ENCODE peak calls at places on chromosome 18, in six cellular contexts. E is fibroblast of villous mesenchyme, W is amygdala, G is heart right ventricle, C is NCI-H1092 treated with DMSO at 0.1 percent for 48 hours, H is retina. R is an unnamed sample.
A peak's percentile ranks its signal among the peaks of the same experiment; 100 is the strongest.

GRCh38 chr18:46814394-46814793 is 57.5 kb upstream of the ST8SIA5 start:
- DNase-seq in W (no peak), E (no peak), H (no peak), G (no peak), C (no peak), R (no peak)

GRCh38 chr18:9226463-9226862 is 89.9 kb downstream of the ANKRD12 start:
- DNase-seq in E (no peak), H (no peak), G (no peak), W (no peak), C (no peak), R (no peak)

GRCh38 chr18:7615840-7616239 is 48.7 kb downstream of the PTPRM start:
- DNase-seq in W (no peak), H (no peak), G (no peak), C (no peak), E (no peak), R (no peak)

GRCh38 chr18:9147440-9148238 is 11.1 kb downstream of the ANKRD12 start:
- DNase-seq in W (no peak), C (peak; percentile 39), H (peak; percentile 16), G (no peak), E (peak; percentile 85), R (peak; percentile 79)

GRCh38 chr18:10488022-10488421 is 33.6 kb downstream of the APCDD1 start:
- DNase-seq in E (peak; percentile 28), G (no peak), C (no peak), W (no peak), H (no peak), R (no peak)

GRCh38 chr18:73461038-73461779 is 593.4 kb upstream of the NETO1 start:
- DNase-seq in G (no peak), C (no peak), E (peak; percentile 18), W (no peak), H (no peak), R (no peak)

GRCh38 chr18:71529708-71530303 is 1014.3 kb downstream of the CBLN2 start:
- DNase-seq in G (no peak), H (no peak), C (peak; percentile 33), E (peak; percentile 0), W (no peak), R (no peak)

GRCh38 chr18:5879479-5879882 is 15.8 kb downstream of the TMEM200C start:
- DNase-seq in E (peak; percentile 44), G (no peak), W (no peak), H (no peak), C (no peak), R (peak; percentile 7)

GRCh38 chr18:38940863-38941531 is 1375.4 kb upstream of the CELF4 start:
- DNase-seq in E (no peak), G (no peak), C (no peak), H (peak; percentile 3), W (no peak), R (peak; percentile 8)

GRCh38 chr18:77068321-77068841 is 64.2 kb downstream of the MBP start:
- DNase-seq in H (no peak), E (no peak), C (no peak), G (no peak), W (no peak), R (no peak)

GRCh38 chr18:59921384-59921891 is 21.6 kb downstream of the PMAIP1 start:
- DNase-seq in E (no peak), G (no peak), C (no peak), W (no peak), H (no peak), R (no peak)

GRCh38 chr18:75214766-75215515 is 4.3 kb downstream of the TSHZ1 start:
- DNase-seq in E (no peak), W (no peak), C (no peak), H (peak; percentile 50), G (no peak), R (no peak)

GRCh38 chr18:67475673-67476072 is 40.8 kb downstream of the DSEL start:
- DNase-seq in W (no peak), E (peak; percentile 67), H (no peak), G (no peak), C (no peak), R (no peak)

GRCh38 chr18:50806208-50806616 is 13.6 kb downstream of the MRO start:
- DNase-seq in E (no peak), W (no peak), G (peak; percentile 17), H (no peak), C (no peak), R (peak; percentile 77)

GRCh38 chr18:8988262-8988871 is 114.1 kb upstream of the NDUFV2 start:
- DNase-seq in C (peak; percentile 42), E (peak; percentile 68), W (peak; percentile 39), H (peak; percentile 65), G (peak; percentile 28), R (peak; percentile 85)

GRCh38 chr18:8847066-8847755 is 141.9 kb downstream of the MTCL1 start:
- DNase-seq in G (no peak), W (no peak), E (no peak), H (no peak), C (no peak), R (no peak)